ENCODE peak calls at places on chromosomes 4 and X, in seven cellular contexts. One of them, this sample, is unnamed.

GRCh38 chr4:98512918-98513317 is 145.5 kb downstream of the TSPAN5 start:
- DNase-seq in OCI-LY7: no peak
- DNase-seq in tibial artery: no peak
- DNase-seq in upper lobe of right lung: no peak
- DNase-seq in PC-3: no peak
- DNase-seq in endothelial cell: no peak
- DNase-seq in AG09319: no peak
- DNase-seq in this sample: no peak

GRCh38 chr4:121989715-121990114 is 37.9 kb upstream of the TRPC3 start:
- DNase-seq in tibial artery: no peak
- DNase-seq in PC-3: no peak
- DNase-seq in OCI-LY7: no peak
- DNase-seq in endothelial cell: no peak
- DNase-seq in AG09319: no peak
- DNase-seq in upper lobe of right lung: no peak
- DNase-seq in this sample: no peak

GRCh38 chrX:153876112-153876491 is 9.9 kb downstream of the L1CAM start:
- DNase-seq in upper lobe of right lung: no peak
- DNase-seq in tibial artery: no peak
- DNase-seq in endothelial cell: no peak
- DNase-seq in OCI-LY7: no peak
- DNase-seq in AG09319: no peak
- DNase-seq in PC-3: no peak
- DNase-seq in this sample: peak

GRCh38 chr4:168612435-168613139 is 115.7 kb downstream of the PALLD start:
- DNase-seq in OCI-LY7: no peak
- DNase-seq in tibial artery: no peak
- DNase-seq in endothelial cell: no peak
- DNase-seq in AG09319: no peak
- DNase-seq in upper lobe of right lung: no peak
- DNase-seq in PC-3: peak
- DNase-seq in this sample: no peak

GRCh38 chrX:24145340-24146186 is 4.0 kb upstream of the ZFX start:
- DNase-seq in PC-3: peak
- DNase-seq in upper lobe of right lung: no peak
- DNase-seq in AG09319: no peak
- DNase-seq in OCI-LY7: no peak
- DNase-seq in endothelial cell: no peak
- DNase-seq in tibial artery: no peak
- DNase-seq in this sample: no peak

GRCh38 chr4:24770111-24770584 is 25.2 kb upstream of the SOD3 start:
- DNase-seq in upper lobe of right lung: no peak
- DNase-seq in endothelial cell: no peak
- DNase-seq in OCI-LY7: no peak
- DNase-seq in PC-3: peak
- DNase-seq in AG09319: no peak
- DNase-seq in tibial artery: no peak
- DNase-seq in this sample: peak

GRCh38 chr4:8079031-8079885 is 79.4 kb downstream of the ABLIM2 start:
- DNase-seq in PC-3: no peak
- DNase-seq in tibial artery: peak
- DNase-seq in AG09319: no peak
- DNase-seq in upper lobe of right lung: no peak
- DNase-seq in endothelial cell: no peak
- DNase-seq in OCI-LY7: no peak
- DNase-seq in this sample: no peak

GRCh38 chr4:45568694-45569093 is 555.2 kb downstream of the GABRG1 start:
- DNase-seq in AG09319: no peak
- DNase-seq in endothelial cell: no peak
- DNase-seq in PC-3: no peak
- DNase-seq in tibial artery: no peak
- DNase-seq in upper lobe of right lung: no peak
- DNase-seq in OCI-LY7: no peak
- DNase-seq in this sample: no peak

GRCh38 chrX:48569958-48570357 is 4.3 kb upstream of the RBM3 start:
- DNase-seq in PC-3: peak
- DNase-seq in AG09319: no peak
- DNase-seq in endothelial cell: no peak
- DNase-seq in upper lobe of right lung: no peak
- DNase-seq in OCI-LY7: no peak
- DNase-seq in tibial artery: no peak
- DNase-seq in this sample: no peak

GRCh38 chrX:48966796-48967579 is 4.7 kb downstream of the KCND1 start:
- DNase-seq in OCI-LY7: no peak
- DNase-seq in upper lobe of right lung: no peak
- DNase-seq in tibial artery: no peak
- DNase-seq in endothelial cell: no peak
- DNase-seq in PC-3: peak
- DNase-seq in AG09319: no peak
- DNase-seq in this sample: no peak

GRCh38 chrX:134568617-134569016 is 89.7 kb downstream of the PLAC1 start:
- DNase-seq in AG09319: no peak
- DNase-seq in PC-3: peak
- DNase-seq in endothelial cell: no peak
- DNase-seq in OCI-LY7: no peak
- DNase-seq in upper lobe of right lung: no peak
- DNase-seq in tibial artery: no peak
- DNase-seq in this sample: no peak

GRCh38 chr4:12894062-12894461 is 590.1 kb downstream of the RAB28 start:
- DNase-seq in endothelial cell: no peak
- DNase-seq in tibial artery: no peak
- DNase-seq in upper lobe of right lung: no peak
- DNase-seq in PC-3: no peak
- DNase-seq in AG09319: no peak
- DNase-seq in OCI-LY7: no peak
- DNase-seq in this sample: no peak

GRCh38 chr4:21790437-21791029 is 158.0 kb downstream of the KCNIP4 start:
- DNase-seq in tibial artery: no peak
- DNase-seq in endothelial cell: no peak
- DNase-seq in PC-3: peak
- DNase-seq in upper lobe of right lung: no peak
- DNase-seq in AG09319: no peak
- DNase-seq in OCI-LY7: peak
- DNase-seq in this sample: peak

GRCh38 chr4:182799515-182800215 is 117.5 kb downstream of the DCTD start:
- DNase-seq in AG09319: no peak
- DNase-seq in PC-3: no peak
- DNase-seq in OCI-LY7: no peak
- DNase-seq in tibial artery: no peak
- DNase-seq in endothelial cell: no peak
- DNase-seq in upper lobe of right lung: no peak
- DNase-seq in this sample: no peak

GRCh38 chr4:182803235-182803634 is 114.0 kb downstream of the DCTD start:
- DNase-seq in AG09319: no peak
- DNase-seq in endothelial cell: no peak
- DNase-seq in tibial artery: no peak
- DNase-seq in OCI-LY7: no peak
- DNase-seq in upper lobe of right lung: no peak
- DNase-seq in PC-3: no peak
- DNase-seq in this sample: no peak

GRCh38 chr4:182802621-182803020 is 114.6 kb downstream of the DCTD start:
- DNase-seq in PC-3: no peak
- DNase-seq in AG09319: no peak
- DNase-seq in tibial artery: no peak
- DNase-seq in OCI-LY7: no peak
- DNase-seq in endothelial cell: no peak
- DNase-seq in upper lobe of right lung: no peak
- DNase-seq in this sample: no peak

GRCh38 chr4:182800216-182800515 is 117.0 kb downstream of the DCTD start:
- DNase-seq in tibial artery: no peak
- DNase-seq in OCI-LY7: no peak
- DNase-seq in endothelial cell: no peak
- DNase-seq in upper lobe of right lung: no peak
- DNase-seq in AG09319: no peak
- DNase-seq in PC-3: no peak
- DNase-seq in this sample: no peak

GRCh38 chr4:182801626-182802025 is 115.6 kb downstream of the DCTD start:
- DNase-seq in upper lobe of right lung: no peak
- DNase-seq in OCI-LY7: no peak
- DNase-seq in tibial artery: no peak
- DNase-seq in PC-3: no peak
- DNase-seq in AG09319: no peak
- DNase-seq in endothelial cell: no peak
- DNase-seq in this sample: no peak
- TF ChIP-seq CTCF in upper lobe of right lung: no peak
- TF ChIP-seq CTCF in OCI-LY7: no peak
- TF ChIP-seq CTCF in tibial artery: no peak
- TF ChIP-seq CTCF in PC-3: no peak
- TF ChIP-seq CTCF in AG09319: no peak
- TF ChIP-seq CTCF in endothelial cell: no peak
- TF ChIP-seq CTCF in this sample: no peak

GRCh38 chr4:171433674-171434073 is 379.5 kb upstream of the GALNTL6 start:
- DNase-seq in OCI-LY7: no peak
- DNase-seq in AG09319: no peak
- DNase-seq in upper lobe of right lung: no peak
- DNase-seq in PC-3: no peak
- DNase-seq in endothelial cell: no peak
- DNase-seq in tibial artery: no peak
- DNase-seq in this sample: no peak
- TF ChIP-seq CTCF in OCI-LY7: no peak
- TF ChIP-seq CTCF in AG09319: no peak
- TF ChIP-seq CTCF in upper lobe of right lung: no peak
- TF ChIP-seq CTCF in PC-3: no peak
- TF ChIP-seq CTCF in endothelial cell: no peak
- TF ChIP-seq CTCF in tibial artery: no peak
- TF ChIP-seq CTCF in this sample: no peak

GRCh38 chrX:136487647-136488046 is at the start of gene BRS3:
- DNase-seq in PC-3: no peak
- DNase-seq in OCI-LY7: no peak
- DNase-seq in tibial artery: no peak
- DNase-seq in AG09319: no peak
- DNase-seq in endothelial cell: no peak
- DNase-seq in upper lobe of right lung: no peak
- DNase-seq in this sample: no peak

GRCh38 chrX:136491832-136492231 is 4.1 kb downstream of the BRS3 start:
- DNase-seq in OCI-LY7: peak
- DNase-seq in tibial artery: no peak
- DNase-seq in upper lobe of right lung: no peak
- DNase-seq in AG09319: no peak
- DNase-seq in endothelial cell: no peak
- DNase-seq in PC-3: no peak
- DNase-seq in this sample: no peak

DNA sequence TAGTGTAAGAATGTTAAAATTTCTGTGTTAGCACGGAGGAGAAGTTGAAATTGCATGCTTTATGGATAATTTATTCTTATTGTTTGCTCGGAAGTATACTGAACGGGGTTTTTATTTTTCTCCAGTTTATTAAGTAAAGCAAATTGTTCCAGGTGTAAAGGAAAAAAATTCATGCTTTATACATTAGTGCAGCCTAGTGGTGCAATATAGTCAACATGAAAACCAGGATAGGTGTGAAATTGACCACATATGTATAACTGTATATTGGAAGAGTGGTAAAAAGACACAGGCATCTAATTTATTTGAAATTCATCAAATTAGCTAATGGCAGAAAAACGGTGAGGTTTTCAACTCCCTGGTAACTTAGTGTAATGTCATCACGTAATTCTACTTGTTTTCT is 959 bp downstream of the BRS3 start:
- DNase-seq in PC-3: peak
- DNase-seq in tibial artery: no peak
- DNase-seq in endothelial cell: no peak
- DNase-seq in OCI-LY7: no peak
- DNase-seq in AG09319: no peak
- DNase-seq in upper lobe of right lung: no peak
- DNase-seq in this sample: no peak
- TF ChIP-seq CTCF in PC-3: peak
- TF ChIP-seq CTCF in tibial artery: no peak
- TF ChIP-seq CTCF in endothelial cell: no peak
- TF ChIP-seq CTCF in OCI-LY7: no peak
- TF ChIP-seq CTCF in AG09319: no peak
- TF ChIP-seq CTCF in upper lobe of right lung: no peak
- TF ChIP-seq CTCF in this sample: no peak

GRCh38 chr4:183600189-183600685 is 58.7 kb downstream of the RWDD4 start:
- DNase-seq in AG09319: no peak
- DNase-seq in PC-3: peak
- DNase-seq in endothelial cell: peak
- DNase-seq in OCI-LY7: peak
- DNase-seq in upper lobe of right lung: no peak
- DNase-seq in tibial artery: no peak
- DNase-seq in this sample: no peak
- TF ChIP-seq CTCF in AG09319: peak
- TF ChIP-seq CTCF in PC-3: peak
- TF ChIP-seq CTCF in endothelial cell: peak
- TF ChIP-seq CTCF in OCI-LY7: peak
- TF ChIP-seq CTCF in upper lobe of right lung: peak
- TF ChIP-seq CTCF in tibial artery: no peak
- TF ChIP-seq CTCF in this sample: no peak

DNA sequence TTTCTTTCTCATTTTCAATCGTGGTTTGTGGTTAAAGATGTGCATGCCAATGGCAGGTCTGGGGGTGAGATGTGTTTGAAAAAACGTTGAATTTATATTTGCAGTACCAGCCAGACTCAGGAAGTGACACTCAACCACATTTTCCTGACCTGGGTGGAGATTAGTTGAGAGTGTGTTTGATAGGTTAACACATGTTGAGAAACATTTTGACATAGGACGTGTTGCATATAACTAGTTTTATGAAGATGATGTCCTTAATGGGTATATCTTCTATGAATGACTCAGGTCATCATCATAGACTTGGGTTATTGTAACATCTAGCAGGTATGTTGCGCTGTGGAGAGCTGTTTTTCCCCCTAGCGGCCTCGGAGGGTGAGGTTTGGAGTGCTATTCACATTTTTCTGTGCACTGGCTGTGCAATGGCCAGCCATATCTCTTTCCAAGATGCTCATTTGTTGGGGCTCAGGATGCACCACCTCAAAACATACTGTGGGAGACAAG is 21.7 kb upstream of the CD38 start:
- DNase-seq in endothelial cell: no peak
- DNase-seq in OCI-LY7: peak
- DNase-seq in PC-3: peak
- DNase-seq in tibial artery: no peak
- DNase-seq in AG09319: no peak
- DNase-seq in upper lobe of right lung: no peak
- DNase-seq in this sample: peak
- TF ChIP-seq CTCF in endothelial cell: no peak
- TF ChIP-seq CTCF in OCI-LY7: peak
- TF ChIP-seq CTCF in PC-3: peak
- TF ChIP-seq CTCF in tibial artery: no peak
- TF ChIP-seq CTCF in AG09319: no peak
- TF ChIP-seq CTCF in upper lobe of right lung: peak
- TF ChIP-seq CTCF in this sample: peak

GRCh38 chr4:125434136-125434535 is 119.4 kb downstream of the FAT4 start:
- DNase-seq in PC-3: no peak
- DNase-seq in OCI-LY7: no peak
- DNase-seq in AG09319: peak
- DNase-seq in endothelial cell: no peak
- DNase-seq in upper lobe of right lung: no peak
- DNase-seq in tibial artery: no peak
- DNase-seq in this sample: no peak

GRCh38 chr4:125428832-125429231 is 114.1 kb downstream of the FAT4 start:
- DNase-seq in OCI-LY7: no peak
- DNase-seq in AG09319: no peak
- DNase-seq in tibial artery: no peak
- DNase-seq in endothelial cell: no peak
- DNase-seq in upper lobe of right lung: no peak
- DNase-seq in PC-3: no peak
- DNase-seq in this sample: no peak

GRCh38 chr4:125433453-125433852 is 118.7 kb downstream of the FAT4 start:
- DNase-seq in endothelial cell: no peak
- DNase-seq in tibial artery: no peak
- DNase-seq in PC-3: no peak
- DNase-seq in OCI-LY7: no peak
- DNase-seq in AG09319: peak
- DNase-seq in upper lobe of right lung: no peak
- DNase-seq in this sample: no peak

GRCh38 chr4:125432078-125432477 is 117.3 kb downstream of the FAT4 start:
- DNase-seq in AG09319: no peak
- DNase-seq in tibial artery: no peak
- DNase-seq in endothelial cell: peak
- DNase-seq in OCI-LY7: no peak
- DNase-seq in PC-3: no peak
- DNase-seq in upper lobe of right lung: no peak
- DNase-seq in this sample: no peak
- TF ChIP-seq CTCF in AG09319: peak
- TF ChIP-seq CTCF in tibial artery: no peak
- TF ChIP-seq CTCF in endothelial cell: no peak
- TF ChIP-seq CTCF in OCI-LY7: no peak
- TF ChIP-seq CTCF in PC-3: no peak
- TF ChIP-seq CTCF in upper lobe of right lung: peak
- TF ChIP-seq CTCF in this sample: no peak